ENCODE peak calls at places on chromosomes 13 and 19, in four cellular contexts. One of them, this sample, is unnamed.

GRCh38 chr13:113835461-113836274 is 28.2 kb downstream of the GAS6 start:
- DNase-seq in K562: no peak
- DNase-seq in GM12878: no peak
- DNase-seq in HepG2: no peak
- DNase-seq in this sample: no peak

GRCh38 chr13:110319774-110320509 is 12.9 kb downstream of the COL4A2 start:
- DNase-seq in GM12878: no peak
- DNase-seq in HepG2: no peak
- DNase-seq in K562: no peak
- DNase-seq in this sample: no peak

GRCh38 chr13:109669956-109670355 is 116.4 kb downstream of the IRS2 start:
- DNase-seq in K562: no peak
- DNase-seq in HepG2: no peak
- DNase-seq in GM12878: no peak
- DNase-seq in this sample: no peak

GRCh38 chr19:16143399-16144215 is at the start of gene HSH2D:
- DNase-seq in HepG2: peak
- DNase-seq in GM12878: peak
- DNase-seq in K562: no peak
- DNase-seq in this sample: peak

GRCh38 chr13:32901994-32902780 is 114.0 kb upstream of the KL start:
- DNase-seq in HepG2: no peak
- DNase-seq in K562: no peak
- DNase-seq in GM12878: no peak
- DNase-seq in this sample: no peak

GRCh38 chr19:18014197-18014596 is 6.2 kb downstream of the ARRDC2 start:
- DNase-seq in K562: no peak
- DNase-seq in HepG2: no peak
- DNase-seq in GM12878: no peak
- DNase-seq in this sample: no peak

GRCh38 chr19:2554856-2555255 is 78.9 kb downstream of the GADD45B start:
- DNase-seq in K562: no peak
- DNase-seq in HepG2: peak
- DNase-seq in GM12878: no peak
- DNase-seq in this sample: no peak

GRCh38 chr13:104671901-104672300 is 1605.7 kb upstream of the SLC10A2 start:
- DNase-seq in HepG2: no peak
- DNase-seq in GM12878: no peak
- DNase-seq in K562: no peak
- DNase-seq in this sample: no peak

GRCh38 chr13:109784590-109785140 is 1.7 kb downstream of the IRS2 start:
- DNase-seq in K562: no peak
- DNase-seq in HepG2: no peak
- DNase-seq in GM12878: no peak
- DNase-seq in this sample: peak

GRCh38 chr19:1113278-1113985 is 9.6 kb downstream of the GPX4 start:
- DNase-seq in HepG2: peak
- DNase-seq in GM12878: peak
- DNase-seq in K562: peak
- DNase-seq in this sample: peak

GRCh38 chr19:16620018-16620417 is 8.0 kb downstream of the MED26 start:
- DNase-seq in HepG2: no peak
- DNase-seq in GM12878: no peak
- DNase-seq in K562: no peak
- DNase-seq in this sample: no peak

GRCh38 chr13:95624020-95624419 is 20.5 kb downstream of the DZIP1 start:
- DNase-seq in K562: peak
- DNase-seq in GM12878: no peak
- DNase-seq in HepG2: peak
- DNase-seq in this sample: no peak

GRCh38 chr19:2027361-2027760 is 11.8 kb upstream of the BTBD2 start:
- DNase-seq in GM12878: no peak
- DNase-seq in K562: no peak
- DNase-seq in HepG2: no peak
- DNase-seq in this sample: no peak

GRCh38 chr19:17170538-17171297 is 44.4 kb upstream of the USE1 start:
- DNase-seq in GM12878: no peak
- DNase-seq in HepG2: no peak
- DNase-seq in K562: no peak
- DNase-seq in this sample: no peak

GRCh38 chr13:25171517-25172302 is at the start of gene AMER2:
- DNase-seq in K562: no peak
- DNase-seq in GM12878: no peak
- DNase-seq in HepG2: no peak
- DNase-seq in this sample: no peak

GRCh38 chr19:15507068-15508034 is 974 bp upstream of the CYP4F22 start:
- DNase-seq in GM12878: no peak
- DNase-seq in HepG2: no peak
- DNase-seq in K562: no peak
- DNase-seq in this sample: no peak

GRCh38 chr19:43308244-43308815 is 39.0 kb upstream of the PSG9 start:
- DNase-seq in GM12878: no peak
- DNase-seq in HepG2: no peak
- DNase-seq in K562: no peak
- DNase-seq in this sample: no peak

GRCh38 chr13:80363890-80364503 is 23.1 kb upstream of the SPRY2 start:
- DNase-seq in HepG2: peak
- DNase-seq in K562: peak
- DNase-seq in GM12878: no peak
- DNase-seq in this sample: no peak

GRCh38 chr13:32390484-32390883 is 37.4 kb downstream of the N4BP2L1 start:
- DNase-seq in K562: no peak
- DNase-seq in HepG2: no peak
- DNase-seq in GM12878: no peak
- DNase-seq in this sample: no peak

GRCh38 chr13:106049171-106049570 is 486.3 kb downstream of the EFNB2 start:
- DNase-seq in GM12878: no peak
- DNase-seq in K562: no peak
- DNase-seq in HepG2: no peak
- DNase-seq in this sample: no peak

GRCh38 chr19:15195987-15196682 is 4.7 kb downstream of the NOTCH3 start:
- DNase-seq in GM12878: no peak
- DNase-seq in K562: no peak
- DNase-seq in HepG2: no peak
- DNase-seq in this sample: peak

GRCh38 chr13:25980255-25980654 is 71.6 kb downstream of the SHISA2 start:
- DNase-seq in K562: peak
- DNase-seq in HepG2: peak
- DNase-seq in GM12878: no peak
- DNase-seq in this sample: no peak

GRCh38 chr13:53631511-53631910 is 602.9 kb downstream of the OLFM4 start:
- DNase-seq in K562: no peak
- DNase-seq in HepG2: no peak
- DNase-seq in GM12878: no peak
- DNase-seq in this sample: no peak

GRCh38 chr13:114073881-114074551 is 58.4 kb downstream of the RASA3 start:
- DNase-seq in GM12878: no peak
- DNase-seq in K562: no peak
- DNase-seq in HepG2: no peak
- DNase-seq in this sample: no peak

GRCh38 chr19:55492362-55492944 is 4.2 kb downstream of the SSC5D start:
- DNase-seq in K562: no peak
- DNase-seq in GM12878: no peak
- DNase-seq in HepG2: no peak
- DNase-seq in this sample: no peak

GRCh38 chr13:20567881-20568528 is 1.0 kb downstream of the IFT88 start:
- DNase-seq in K562: no peak
- DNase-seq in GM12878: no peak
- DNase-seq in HepG2: no peak
- DNase-seq in this sample: no peak

DNA sequence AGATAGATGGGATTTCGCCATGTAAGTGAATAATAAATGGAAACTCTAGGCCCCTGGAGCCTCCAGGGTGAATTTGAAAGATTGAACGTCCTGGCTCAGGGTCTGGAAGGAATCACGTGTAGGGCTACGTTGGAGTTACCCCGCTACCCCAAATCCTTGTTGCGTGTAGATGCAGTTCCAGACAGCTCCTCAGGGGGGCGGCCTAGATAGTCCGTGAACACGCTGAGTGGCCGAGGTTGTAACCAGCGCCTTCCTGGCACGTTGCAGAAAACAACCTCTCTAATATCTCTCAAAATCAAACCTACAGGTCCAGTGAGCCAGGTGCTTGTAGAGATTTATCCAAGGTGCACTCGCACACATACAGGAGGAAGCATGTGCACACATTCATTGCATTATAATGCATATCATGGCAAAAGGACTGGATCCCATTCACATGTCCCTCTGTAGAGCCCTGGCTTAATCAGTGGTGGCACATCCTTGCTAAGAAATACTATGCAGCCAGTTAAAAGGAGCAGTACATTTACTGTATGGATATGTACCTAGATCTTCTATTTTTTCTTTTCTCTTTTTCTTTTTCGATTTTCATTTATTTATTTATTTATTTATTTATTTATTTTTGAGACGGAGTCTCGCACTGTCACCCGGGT is 2.5 kb upstream of the KEAP1 start:
- DNase-seq in GM12878: no peak
- DNase-seq in HepG2: peak
- DNase-seq in K562: peak
- DNase-seq in this sample: no peak
- TF ChIP-seq SRF in GM12878: no peak
- TF ChIP-seq SRF in HepG2: no peak
- TF ChIP-seq SRF in K562: no peak
- TF ChIP-seq SRF in this sample: no peak

DNA sequence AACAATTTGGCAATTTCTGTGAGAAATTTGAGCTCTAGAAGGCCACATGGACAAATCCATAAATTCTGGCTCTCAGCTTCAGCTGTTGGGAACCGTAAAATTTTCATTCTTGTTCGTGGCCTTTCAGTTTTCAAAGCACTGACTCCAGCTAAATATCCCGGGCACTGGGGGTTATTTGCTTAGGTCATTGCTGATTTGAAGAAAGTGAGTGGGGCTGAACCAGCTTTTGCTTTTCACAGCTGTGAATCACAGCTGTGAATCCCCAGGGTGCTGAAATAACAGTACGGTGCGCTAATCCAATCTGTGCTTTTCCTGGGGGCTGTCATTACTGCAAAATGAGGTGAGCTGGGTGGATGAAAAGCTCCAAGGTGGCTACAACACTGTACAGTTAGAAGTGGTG is 23.8 kb upstream of the SERPINE3 start:
- DNase-seq in K562: no peak
- DNase-seq in GM12878: no peak
- DNase-seq in HepG2: no peak
- DNase-seq in this sample: no peak
- TF ChIP-seq SP1 in K562: no peak
- TF ChIP-seq SP1 in GM12878: no peak
- TF ChIP-seq SP1 in HepG2: no peak
- TF ChIP-seq SP1 in this sample: no peak

GRCh38 chr19:41159861-41160260 is 33.2 kb upstream of the CYP2S1 start:
- DNase-seq in HepG2: peak
- DNase-seq in GM12878: no peak
- DNase-seq in K562: no peak
- DNase-seq in this sample: no peak
- TF ChIP-seq CBX5 in HepG2: no peak
- TF ChIP-seq CBX5 in GM12878: no peak
- TF ChIP-seq CBX5 in K562: no peak
- TF ChIP-seq CBX5 in this sample: no peak

GRCh38 chr19:35734273-35734672 is 8.0 kb downstream of the IGFLR1 start:
- DNase-seq in HepG2: no peak
- DNase-seq in GM12878: no peak
- DNase-seq in K562: no peak
- DNase-seq in this sample: no peak
- TF ChIP-seq SRF in HepG2: no peak
- TF ChIP-seq SRF in GM12878: no peak
- TF ChIP-seq SRF in K562: no peak
- TF ChIP-seq SRF in this sample: no peak

GRCh38 chr19:13665125-13665903 is 99.0 kb upstream of the MRI1 start:
- DNase-seq in GM12878: peak
- DNase-seq in HepG2: no peak
- DNase-seq in K562: no peak
- DNase-seq in this sample: no peak
- TF ChIP-seq SP1 in GM12878: no peak
- TF ChIP-seq SP1 in HepG2: no peak
- TF ChIP-seq SP1 in K562: no peak
- TF ChIP-seq SP1 in this sample: no peak

GRCh38 chr13:98143157-98143553 is 261 bp downstream of the FARP1 start:
- DNase-seq in K562: no peak
- DNase-seq in GM12878: no peak
- DNase-seq in HepG2: no peak
- DNase-seq in this sample: no peak
- TF ChIP-seq CBX5 in K562: no peak
- TF ChIP-seq CBX5 in GM12878: no peak
- TF ChIP-seq CBX5 in HepG2: no peak
- TF ChIP-seq CBX5 in this sample: no peak

DNA sequence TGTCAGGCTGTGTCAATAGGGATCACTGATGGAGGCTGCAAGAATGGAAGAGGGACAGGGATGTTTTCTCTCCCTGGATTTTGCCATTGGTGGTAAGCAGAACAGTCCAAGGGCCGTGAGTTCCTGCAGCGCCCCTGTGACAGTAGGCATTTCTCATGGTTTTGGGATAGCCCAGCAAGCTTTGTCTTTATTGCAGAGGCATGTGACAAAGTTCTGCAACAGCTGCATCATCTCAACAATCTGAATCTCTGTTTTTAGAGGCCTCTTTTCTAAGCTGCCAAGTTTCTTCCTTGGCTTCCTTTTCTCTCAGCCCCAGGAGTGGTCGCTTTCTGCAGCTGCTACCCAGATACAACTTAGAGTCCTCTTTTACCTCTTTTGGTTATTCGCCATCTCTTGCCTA is 95.7 kb upstream of the TSHZ3 start:
- DNase-seq in K562: no peak
- DNase-seq in GM12878: no peak
- DNase-seq in HepG2: no peak
- DNase-seq in this sample: no peak
- TF ChIP-seq SRF in K562: no peak
- TF ChIP-seq SRF in GM12878: no peak
- TF ChIP-seq SRF in HepG2: no peak
- TF ChIP-seq SRF in this sample: no peak

GRCh38 chr19:56597696-56598095 is 2.6 kb downstream of the ZNF71 start:
- DNase-seq in K562: no peak
- DNase-seq in GM12878: no peak
- DNase-seq in HepG2: no peak
- DNase-seq in this sample: no peak
- TF ChIP-seq SP1 in K562: no peak
- TF ChIP-seq SP1 in GM12878: no peak
- TF ChIP-seq SP1 in HepG2: no peak
- TF ChIP-seq SP1 in this sample: no peak

GRCh38 chr19:40948580-40949299 is 42.3 kb upstream of the CYP2B6 start:
- DNase-seq in K562: no peak
- DNase-seq in HepG2: no peak
- DNase-seq in GM12878: no peak
- DNase-seq in this sample: no peak

GRCh38 chr19:40959338-40959737 is 31.7 kb upstream of the CYP2B6 start:
- DNase-seq in GM12878: no peak
- DNase-seq in HepG2: no peak
- DNase-seq in K562: no peak
- DNase-seq in this sample: no peak

GRCh38 chr19:40960062-40960685 is 30.9 kb upstream of the CYP2B6 start:
- DNase-seq in K562: no peak
- DNase-seq in HepG2: no peak
- DNase-seq in GM12878: no peak
- DNase-seq in this sample: no peak

DNA sequence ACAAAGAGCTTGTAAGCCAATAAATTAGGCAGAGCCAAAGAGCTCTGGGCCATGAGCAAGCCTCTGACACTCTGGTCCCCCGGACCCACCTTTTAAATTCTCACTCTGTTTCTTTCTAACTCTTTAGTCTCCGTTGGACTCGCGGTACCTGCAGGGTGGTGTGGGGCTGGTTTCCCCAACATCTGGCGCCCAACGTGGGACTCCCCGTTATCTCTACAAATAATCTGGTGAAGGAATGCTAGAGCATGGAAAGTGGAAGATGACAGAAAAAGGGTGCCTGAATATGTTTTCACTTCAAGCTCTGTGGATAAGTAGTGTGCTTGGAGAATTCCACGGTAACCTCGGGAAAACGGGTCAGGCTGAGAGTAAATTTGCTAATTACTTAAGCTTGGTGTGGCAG is 36.5 kb upstream of the CYP2B6 start:
- DNase-seq in K562: no peak
- DNase-seq in GM12878: no peak
- DNase-seq in HepG2: no peak
- DNase-seq in this sample: no peak
- TF ChIP-seq CBX5 in K562: peak
- TF ChIP-seq CBX5 in GM12878: no peak
- TF ChIP-seq CBX5 in HepG2: no peak
- TF ChIP-seq CBX5 in this sample: no peak

This sample was measured in H1.